ENCODE peak calls at places on chromosomes 16 and 17, in five cellular contexts. G is upper lobe of right lung, U is keratinocyte, O is lower leg skin, W is heart right ventricle. E is an unnamed sample.

GRCh38 chr17:74274703-74275340 is 788 bp downstream of the DNAI2 start:
- DNase-seq in G (no peak), U (no peak), O (no peak), W (no peak), E (no peak)

GRCh38 chr16:29804455-29805231 is 1.7 kb upstream of the MAZ start:
- DNase-seq in G (no peak), U (no peak), O (no peak), W (peak), E (no peak)

GRCh38 chr16:88384222-88385111 is 1.7 kb downstream of the ZNF469 start:
- DNase-seq in G (peak), U (no peak), O (no peak), W (no peak), E (no peak)

GRCh38 chr17:81341347-81342061 is 46.4 kb upstream of the SLC38A10 start:
- DNase-seq in G (no peak), U (no peak), O (no peak), W (no peak), E (no peak)

GRCh38 chr17:2192367-2193028 is 111.1 kb downstream of the SMG6 start:
- DNase-seq in G (no peak), U (peak), O (no peak), W (no peak), E (peak)

GRCh38 chr16:12425134-12425941 is 378.3 kb downstream of the CPPED1 start:
- DNase-seq in G (no peak), U (no peak), O (no peak), W (no peak), E (no peak)

GRCh38 chr17:10323812-10324610 is 48.8 kb downstream of the MYH13 start:
- DNase-seq in G (no peak), U (no peak), O (no peak), W (no peak), E (no peak)

GRCh38 chr17:6755281-6755680 is 565 bp upstream of the XAF1 start:
- DNase-seq in G (no peak), U (no peak), O (no peak), W (peak), E (no peak)

GRCh38 chr17:68534714-68535113 is 22.5 kb downstream of the PRKAR1A start:
- DNase-seq in G (no peak), U (no peak), O (no peak), W (no peak), E (no peak)

GRCh38 chr16:73268311-73268997 is 220.5 kb upstream of the ZFHX3 start:
- DNase-seq in G (no peak), U (no peak), O (no peak), W (no peak), E (no peak)

GRCh38 chr17:27569884-27570577 is 61.0 kb upstream of the LGALS9 start:
- DNase-seq in G (no peak), U (no peak), O (no peak), W (no peak), E (no peak)

GRCh38 chr17:40613755-40614154 is 33.9 kb downstream of the SMARCE1 start:
- DNase-seq in G (no peak), U (no peak), O (no peak), W (no peak), E (no peak)

GRCh38 chr17:40616592-40616991 is 31.0 kb downstream of the SMARCE1 start:
- DNase-seq in G (no peak), U (no peak), O (no peak), W (no peak), E (no peak)

GRCh38 chr17:40614431-40615294 is 33.0 kb downstream of the SMARCE1 start:
- DNase-seq in G (no peak), U (no peak), O (no peak), W (no peak), E (no peak)

GRCh38 chr17:40615989-40616476 is 31.6 kb downstream of the SMARCE1 start:
- DNase-seq in G (no peak), U (no peak), O (no peak), W (no peak), E (no peak)

DNA sequence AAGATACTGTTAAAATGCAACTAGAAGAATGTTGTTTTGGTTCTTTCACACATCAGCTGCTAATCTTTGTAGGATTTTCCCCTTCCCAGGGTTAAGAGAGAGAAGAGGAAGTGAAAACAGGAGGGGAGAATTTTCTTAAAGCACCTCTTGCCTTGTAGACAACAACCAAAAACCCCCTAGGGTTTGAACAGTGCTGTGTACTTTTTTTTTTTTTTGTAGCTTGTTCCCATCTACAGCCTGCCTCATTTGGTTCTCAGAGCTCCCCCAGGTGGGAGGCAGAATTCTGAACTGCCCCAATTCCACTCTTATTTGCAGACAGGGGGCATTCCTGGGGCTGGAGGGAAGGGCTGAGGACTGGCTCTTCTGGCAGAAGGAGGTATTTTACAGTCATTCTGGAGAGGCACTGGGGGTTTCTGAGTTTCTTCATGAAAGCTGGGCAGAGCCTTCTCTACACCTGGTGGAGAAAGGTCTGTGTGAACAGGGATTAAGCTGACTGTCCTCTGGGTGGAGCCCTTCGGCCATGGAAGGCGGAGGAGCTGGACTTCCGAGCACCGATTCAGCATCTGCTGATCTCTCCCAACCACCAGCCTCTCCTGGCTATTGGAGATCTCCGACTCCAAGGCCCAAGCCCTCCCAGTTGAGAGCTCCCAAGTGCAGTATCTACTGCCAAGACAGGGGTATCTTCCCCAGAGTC is 32.2 kb downstream of the SMARCE1 start:
- DNase-seq in G (no peak), U (no peak), O (no peak), W (peak), E (peak)
- TF ChIP-seq CTCF in G (peak), U (peak), O (no peak), W (peak), E (peak)

GRCh38 chr17:40526668-40527067 is 25.2 kb upstream of the TNS4 start:
- DNase-seq in G (peak), U (no peak), O (no peak), W (no peak), E (no peak)
- TF ChIP-seq CTCF in G (no peak), U (no peak), O (no peak), W (no peak), E (no peak)

GRCh38 chr16:19223235-19223847 is 55.3 kb downstream of the SYT17 start:
- DNase-seq in G (no peak), U (no peak), O (no peak), W (no peak), E (no peak)
- TF ChIP-seq CTCF in G (peak), U (peak), O (no peak), W (peak), E (peak)

GRCh38 chr16:84583995-84584394 is 33.9 kb downstream of the COTL1 start:
- DNase-seq in G (no peak), U (no peak), O (no peak), W (no peak), E (no peak)

GRCh38 chr16:84582958-84583516 is 34.8 kb downstream of the COTL1 start:
- DNase-seq in G (no peak), U (no peak), O (no peak), W (no peak), E (no peak)

GRCh38 chr16:84585472-84585871 is 32.4 kb downstream of the COTL1 start:
- DNase-seq in G (no peak), U (no peak), O (no peak), W (no peak), E (no peak)

GRCh38 chr16:84584678-84585077 is 33.2 kb downstream of the COTL1 start:
- DNase-seq in G (no peak), U (no peak), O (no peak), W (no peak), E (no peak)

DNA sequence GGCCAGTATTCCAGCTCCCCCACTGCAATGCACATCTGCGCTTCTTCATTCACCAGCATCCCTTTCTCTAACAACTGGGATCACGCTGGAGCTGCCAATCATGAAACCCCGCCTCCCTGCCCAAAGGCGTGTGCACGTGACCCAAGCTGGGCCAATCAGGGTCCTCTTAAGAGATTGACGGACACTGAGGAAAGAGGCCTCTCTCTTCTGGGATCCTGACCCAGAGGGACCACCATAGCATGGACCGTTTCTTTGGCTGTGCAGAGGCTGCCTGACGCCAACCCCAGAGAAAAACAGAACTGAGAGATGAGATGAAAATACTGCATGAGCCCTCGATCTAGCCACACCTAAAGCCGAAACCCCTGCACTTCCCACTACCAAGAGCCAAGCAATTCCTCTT is 32.0 kb downstream of the COTL1 start:
- DNase-seq in G (no peak), U (no peak), O (no peak), W (no peak), E (peak)
- TF ChIP-seq CTCF in G (no peak), U (no peak), O (no peak), W (no peak), E (no peak)

GRCh38 chr16:27685802-27686201 is 135.9 kb downstream of the KATNIP start:
- DNase-seq in G (peak), U (no peak), O (no peak), W (no peak), E (no peak)
- TF ChIP-seq CTCF in G (no peak), U (no peak), O (no peak), W (no peak), E (no peak)

GRCh38 chr17:61478790-61479492 is 26.7 kb downstream of the TBX4 start:
- DNase-seq in G (no peak), U (no peak), O (no peak), W (no peak), E (no peak)
- TF ChIP-seq CTCF in G (no peak), U (no peak), O (no peak), W (no peak), E (no peak)

GRCh38 chr16:59252317-59252716 is 518.2 kb upstream of the GOT2 start:
- DNase-seq in G (no peak), U (no peak), O (no peak), W (no peak), E (no peak)

DNA sequence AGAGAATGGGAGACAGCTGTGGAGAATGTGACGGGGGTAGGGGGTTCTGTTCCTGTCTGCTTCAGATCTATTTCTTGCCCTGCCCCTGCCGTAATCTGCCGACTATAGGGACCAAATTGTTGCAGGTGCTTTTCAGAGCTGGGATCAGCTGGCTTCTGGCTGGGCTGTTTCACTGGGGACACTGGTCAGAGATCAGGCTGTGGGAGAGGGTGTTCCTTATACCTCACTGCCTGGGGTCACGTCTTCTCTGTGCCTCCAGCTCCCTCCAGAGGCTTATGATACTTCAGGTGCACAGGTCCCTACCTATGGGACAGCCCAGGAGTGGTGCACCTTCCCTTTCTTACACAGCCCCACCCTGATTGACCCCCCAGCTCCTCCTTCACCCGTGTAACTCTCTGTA is 514.9 kb upstream of the GOT2 start:
- DNase-seq in G (no peak), U (no peak), O (no peak), W (no peak), E (no peak)
- TF ChIP-seq CTCF in G (no peak), U (no peak), O (no peak), W (no peak), E (no peak)